ENCODE peak calls at places on chromosome 17, in seven cellular contexts. One of them, this sample, is unnamed.

GRCh38 chr17:8534498-8535188 is 95.9 kb downstream of the MYH10 start:
- DNase-seq in A673: no peak
- DNase-seq in endodermal cell: no peak
- DNase-seq in EL: no peak
- DNase-seq in activated T-helper 1 cell treated with anti-CD3 and anti-CD28 coated beads, Interleukin-2, amount 50 U/mL, for 16 hours: no peak
- DNase-seq in ELR: no peak
- DNase-seq in heart left ventricle: no peak
- DNase-seq in this sample: no peak

GRCh38 chr17:44115585-44116415 is 7.6 kb downstream of the HDAC5 start:
- DNase-seq in EL: peak
- DNase-seq in A673: peak
- DNase-seq in heart left ventricle: no peak
- DNase-seq in endodermal cell: peak
- DNase-seq in ELR: peak
- DNase-seq in activated T-helper 1 cell treated with anti-CD3 and anti-CD28 coated beads, Interleukin-2, amount 50 U/mL, for 16 hours: no peak
- DNase-seq in this sample: peak

GRCh38 chr17:40726919-40727318 is 23.4 kb upstream of the KRT24 start:
- DNase-seq in ELR: peak
- DNase-seq in A673: no peak
- DNase-seq in endodermal cell: no peak
- DNase-seq in activated T-helper 1 cell treated with anti-CD3 and anti-CD28 coated beads, Interleukin-2, amount 50 U/mL, for 16 hours: no peak
- DNase-seq in EL: no peak
- DNase-seq in heart left ventricle: no peak
- DNase-seq in this sample: no peak

GRCh38 chr17:2222901-2223616 is 80.5 kb downstream of the SMG6 start:
- DNase-seq in EL: peak
- DNase-seq in heart left ventricle: peak
- DNase-seq in activated T-helper 1 cell treated with anti-CD3 and anti-CD28 coated beads, Interleukin-2, amount 50 U/mL, for 16 hours: peak
- DNase-seq in ELR: peak
- DNase-seq in A673: peak
- DNase-seq in endodermal cell: no peak
- DNase-seq in this sample: peak

GRCh38 chr17:75077490-75078096 is 10.2 kb upstream of the SLC16A5 start:
- DNase-seq in ELR: no peak
- DNase-seq in A673: no peak
- DNase-seq in activated T-helper 1 cell treated with anti-CD3 and anti-CD28 coated beads, Interleukin-2, amount 50 U/mL, for 16 hours: no peak
- DNase-seq in endodermal cell: no peak
- DNase-seq in EL: no peak
- DNase-seq in heart left ventricle: peak
- DNase-seq in this sample: peak

GRCh38 chr17:57368637-57369336 is 112.5 kb downstream of the MSI2 start:
- DNase-seq in endodermal cell: no peak
- DNase-seq in heart left ventricle: no peak
- DNase-seq in EL: no peak
- DNase-seq in ELR: no peak
- DNase-seq in activated T-helper 1 cell treated with anti-CD3 and anti-CD28 coated beads, Interleukin-2, amount 50 U/mL, for 16 hours: no peak
- DNase-seq in A673: no peak
- DNase-seq in this sample: no peak

GRCh38 chr17:48555616-48556533 is 11.0 kb upstream of the HOXB2 start:
- DNase-seq in EL: no peak
- DNase-seq in endodermal cell: peak
- DNase-seq in A673: peak
- DNase-seq in ELR: no peak
- DNase-seq in activated T-helper 1 cell treated with anti-CD3 and anti-CD28 coated beads, Interleukin-2, amount 50 U/mL, for 16 hours: no peak
- DNase-seq in heart left ventricle: no peak
- DNase-seq in this sample: no peak

GRCh38 chr17:4508207-4508606 is 9.5 kb downstream of the SPNS2 start:
- DNase-seq in A673: no peak
- DNase-seq in heart left ventricle: no peak
- DNase-seq in endodermal cell: no peak
- DNase-seq in ELR: no peak
- DNase-seq in activated T-helper 1 cell treated with anti-CD3 and anti-CD28 coated beads, Interleukin-2, amount 50 U/mL, for 16 hours: no peak
- DNase-seq in EL: no peak
- DNase-seq in this sample: no peak

GRCh38 chr17:78791840-78792709 is 10.0 kb upstream of the CYTH1 start:
- DNase-seq in endodermal cell: no peak
- DNase-seq in activated T-helper 1 cell treated with anti-CD3 and anti-CD28 coated beads, Interleukin-2, amount 50 U/mL, for 16 hours: no peak
- DNase-seq in EL: no peak
- DNase-seq in ELR: no peak
- DNase-seq in heart left ventricle: no peak
- DNase-seq in A673: no peak
- DNase-seq in this sample: no peak

GRCh38 chr17:78278139-78278741 is 46.8 kb downstream of the TMEM235 start:
- DNase-seq in endodermal cell: peak
- DNase-seq in ELR: no peak
- DNase-seq in heart left ventricle: no peak
- DNase-seq in activated T-helper 1 cell treated with anti-CD3 and anti-CD28 coated beads, Interleukin-2, amount 50 U/mL, for 16 hours: no peak
- DNase-seq in EL: no peak
- DNase-seq in A673: no peak
- DNase-seq in this sample: no peak

GRCh38 chr17:233473-233941 is 52.1 kb upstream of the DOC2B start:
- DNase-seq in heart left ventricle: peak
- DNase-seq in ELR: no peak
- DNase-seq in EL: no peak
- DNase-seq in A673: no peak
- DNase-seq in endodermal cell: no peak
- DNase-seq in activated T-helper 1 cell treated with anti-CD3 and anti-CD28 coated beads, Interleukin-2, amount 50 U/mL, for 16 hours: no peak
- DNase-seq in this sample: no peak

GRCh38 chr17:50173335-50173941 is 7.6 kb downstream of the SGCA start:
- DNase-seq in ELR: peak
- DNase-seq in activated T-helper 1 cell treated with anti-CD3 and anti-CD28 coated beads, Interleukin-2, amount 50 U/mL, for 16 hours: no peak
- DNase-seq in endodermal cell: peak
- DNase-seq in EL: peak
- DNase-seq in A673: no peak
- DNase-seq in heart left ventricle: peak
- DNase-seq in this sample: peak

GRCh38 chr17:6668727-6669425 is 17.3 kb downstream of the C17orf100 start:
- DNase-seq in EL: no peak
- DNase-seq in endodermal cell: no peak
- DNase-seq in activated T-helper 1 cell treated with anti-CD3 and anti-CD28 coated beads, Interleukin-2, amount 50 U/mL, for 16 hours: no peak
- DNase-seq in A673: no peak
- DNase-seq in heart left ventricle: no peak
- DNase-seq in ELR: no peak
- DNase-seq in this sample: no peak

GRCh38 chr17:81959362-81960129 is 1.4 kb downstream of the NOTUM start:
- DNase-seq in A673: peak
- DNase-seq in endodermal cell: peak
- DNase-seq in EL: peak
- DNase-seq in heart left ventricle: peak
- DNase-seq in ELR: peak
- DNase-seq in activated T-helper 1 cell treated with anti-CD3 and anti-CD28 coated beads, Interleukin-2, amount 50 U/mL, for 16 hours: peak
- DNase-seq in this sample: peak

GRCh38 chr17:50459081-50459676 is 9.5 kb downstream of the CHAD start:
- DNase-seq in A673: no peak
- DNase-seq in endodermal cell: no peak
- DNase-seq in heart left ventricle: no peak
- DNase-seq in activated T-helper 1 cell treated with anti-CD3 and anti-CD28 coated beads, Interleukin-2, amount 50 U/mL, for 16 hours: no peak
- DNase-seq in EL: peak
- DNase-seq in ELR: peak
- DNase-seq in this sample: peak

GRCh38 chr17:58156839-58157803 is 8.9 kb downstream of the OR4D1 start:
- DNase-seq in ELR: no peak
- DNase-seq in endodermal cell: peak
- DNase-seq in A673: no peak
- DNase-seq in activated T-helper 1 cell treated with anti-CD3 and anti-CD28 coated beads, Interleukin-2, amount 50 U/mL, for 16 hours: peak
- DNase-seq in heart left ventricle: peak
- DNase-seq in EL: peak
- DNase-seq in this sample: peak

GRCh38 chr17:81851423-81851822 is 8.9 kb downstream of the P4HB start:
- DNase-seq in EL: no peak
- DNase-seq in A673: no peak
- DNase-seq in heart left ventricle: no peak
- DNase-seq in activated T-helper 1 cell treated with anti-CD3 and anti-CD28 coated beads, Interleukin-2, amount 50 U/mL, for 16 hours: no peak
- DNase-seq in ELR: no peak
- DNase-seq in endodermal cell: no peak
- DNase-seq in this sample: no peak

GRCh38 chr17:49003557-49004511 is 6.6 kb downstream of the IGF2BP1 start:
- DNase-seq in endodermal cell: peak
- DNase-seq in heart left ventricle: no peak
- DNase-seq in activated T-helper 1 cell treated with anti-CD3 and anti-CD28 coated beads, Interleukin-2, amount 50 U/mL, for 16 hours: no peak
- DNase-seq in EL: peak
- DNase-seq in A673: peak
- DNase-seq in ELR: peak
- DNase-seq in this sample: no peak

GRCh38 chr17:65020284-65020683 is 36.3 kb downstream of the GNA13 start:
- DNase-seq in activated T-helper 1 cell treated with anti-CD3 and anti-CD28 coated beads, Interleukin-2, amount 50 U/mL, for 16 hours: no peak
- DNase-seq in endodermal cell: no peak
- DNase-seq in heart left ventricle: no peak
- DNase-seq in A673: peak
- DNase-seq in EL: peak
- DNase-seq in ELR: peak
- DNase-seq in this sample: peak

GRCh38 chr17:33949100-33949499 is 306.0 kb upstream of the CCL2 start:
- DNase-seq in endodermal cell: peak
- DNase-seq in heart left ventricle: no peak
- DNase-seq in activated T-helper 1 cell treated with anti-CD3 and anti-CD28 coated beads, Interleukin-2, amount 50 U/mL, for 16 hours: no peak
- DNase-seq in EL: no peak
- DNase-seq in A673: no peak
- DNase-seq in ELR: no peak
- DNase-seq in this sample: no peak

GRCh38 chr17:15361592-15361991 is 20.2 kb upstream of the TEKT3 start:
- DNase-seq in ELR: no peak
- DNase-seq in EL: no peak
- DNase-seq in endodermal cell: peak
- DNase-seq in activated T-helper 1 cell treated with anti-CD3 and anti-CD28 coated beads, Interleukin-2, amount 50 U/mL, for 16 hours: no peak
- DNase-seq in A673: no peak
- DNase-seq in heart left ventricle: no peak
- DNase-seq in this sample: no peak

GRCh38 chr17:73936908-73937627 is 266.4 kb upstream of the RPL38 start:
- DNase-seq in ELR: no peak
- DNase-seq in heart left ventricle: no peak
- DNase-seq in endodermal cell: no peak
- DNase-seq in EL: no peak
- DNase-seq in activated T-helper 1 cell treated with anti-CD3 and anti-CD28 coated beads, Interleukin-2, amount 50 U/mL, for 16 hours: no peak
- DNase-seq in A673: no peak
- DNase-seq in this sample: no peak

This sample was measured in EH.